ENCODE peak calls at places on chromosome 14, in eight cellular contexts. N is CD8-positive, alpha-beta memory T cell; R is lower lobe of right lung; Y is mammary epithelial cell; W is endodermal cell; L is fibroblast of lung; H is right lobe of liver; T is thoracic aorta. E is an unnamed sample.

GRCh38 chr14:33477752-33478151 is 473.1 kb downstream of the EGLN3 start:
- DNase-seq in N (no peak), H (no peak), Y (no peak), R (no peak), T (no peak), L (peak; percentile 37), W (no peak), E (no peak)

GRCh38 chr14:60241091-60241490 is 7.9 kb upstream of the PPM1A start:
- DNase-seq in Y (no peak), R (no peak), N (no peak), H (no peak), W (no peak), T (no peak), L (no peak), E (no peak)

GRCh38 chr14:88605594-88605993 is 42.8 kb downstream of the ZC3H14 start:
- DNase-seq in R (no peak), Y (no peak), L (no peak), H (no peak), W (no peak), N (no peak), T (no peak), E (no peak)

GRCh38 chr14:70257526-70257925 is 68.8 kb upstream of the SLC8A3 start:
- DNase-seq in H (peak; percentile 54), R (no peak), N (no peak), L (no peak), T (no peak), Y (peak; percentile 28), W (peak; percentile 72), E (no peak)

GRCh38 chr14:55547650-55548315 is 32.2 kb upstream of the KTN1 start:
- DNase-seq in L (no peak), T (no peak), N (no peak), Y (no peak), W (no peak), H (no peak), R (no peak), E (no peak)

GRCh38 chr14:103260629-103261124 is 73.4 kb upstream of the EIF5 start:
- DNase-seq in H (peak; percentile 65), L (peak; percentile 33), N (no peak), R (peak; percentile 59), T (no peak), Y (peak; percentile 92), W (no peak), E (no peak)

GRCh38 chr14:95485222-95485819 is 31.1 kb downstream of the SYNE3 start:
- DNase-seq in L (no peak), H (no peak), N (no peak), R (no peak), T (no peak), W (peak; percentile 66), Y (no peak), E (no peak)

GRCh38 chr14:97477353-97477752 is 680.2 kb downstream of the VRK1 start:
- DNase-seq in L (no peak), R (no peak), W (no peak), H (no peak), T (no peak), N (no peak), Y (no peak), E (no peak)

GRCh38 chr14:79971330-79971729 is 240.0 kb downstream of the DIO2 start:
- DNase-seq in T (no peak), R (no peak), Y (no peak), N (no peak), L (peak; percentile 66), W (no peak), H (no peak), E (no peak)

GRCh38 chr14:81453166-81453766 is 53.1 kb upstream of the STON2 start:
- DNase-seq in L (peak; percentile 53), Y (peak; percentile 48), N (peak; percentile 27), T (no peak), H (peak; percentile 60), W (peak; percentile 85), R (no peak), E (no peak)

GRCh38 chr14:63875311-63875710 is 22.5 kb downstream of the SYNE2 start:
- DNase-seq in W (no peak), N (no peak), H (no peak), L (peak; percentile 82), Y (peak; percentile 60), T (no peak), R (no peak), E (no peak)

GRCh38 chr14:63878052-63878451 is 25.2 kb downstream of the SYNE2 start:
- DNase-seq in H (no peak), N (no peak), Y (no peak), R (no peak), W (no peak), L (no peak), T (no peak), E (no peak)

GRCh38 chr14:63877594-63877993 is 24.8 kb downstream of the SYNE2 start:
- DNase-seq in H (no peak), Y (no peak), R (no peak), L (no peak), T (no peak), N (no peak), W (no peak), E (no peak)

GRCh38 chr14:63878792-63879191 is 26.0 kb downstream of the SYNE2 start:
- DNase-seq in L (no peak), Y (no peak), R (no peak), W (no peak), N (no peak), H (no peak), T (no peak), E (no peak)

GRCh38 chr14:63874223-63874622 is 21.4 kb downstream of the SYNE2 start:
- DNase-seq in T (no peak), R (no peak), H (no peak), Y (no peak), L (no peak), W (no peak), N (no peak), E (no peak)
- H3K4me1 ChIP-seq in T (peaks cover 41% of the 10 kb centered on the region), R (peaks cover 46% of the 10 kb centered on the region), H (no peaks in the 10 kb centered on the region), Y (peaks cover 22% of the 10 kb centered on the region), L (peaks cover 5% of the 10 kb centered on the region), W (peaks cover 3% of the 10 kb centered on the region), N (peaks cover 26% of the 10 kb centered on the region), E (peaks cover 54% of the 10 kb centered on the region)

DNA sequence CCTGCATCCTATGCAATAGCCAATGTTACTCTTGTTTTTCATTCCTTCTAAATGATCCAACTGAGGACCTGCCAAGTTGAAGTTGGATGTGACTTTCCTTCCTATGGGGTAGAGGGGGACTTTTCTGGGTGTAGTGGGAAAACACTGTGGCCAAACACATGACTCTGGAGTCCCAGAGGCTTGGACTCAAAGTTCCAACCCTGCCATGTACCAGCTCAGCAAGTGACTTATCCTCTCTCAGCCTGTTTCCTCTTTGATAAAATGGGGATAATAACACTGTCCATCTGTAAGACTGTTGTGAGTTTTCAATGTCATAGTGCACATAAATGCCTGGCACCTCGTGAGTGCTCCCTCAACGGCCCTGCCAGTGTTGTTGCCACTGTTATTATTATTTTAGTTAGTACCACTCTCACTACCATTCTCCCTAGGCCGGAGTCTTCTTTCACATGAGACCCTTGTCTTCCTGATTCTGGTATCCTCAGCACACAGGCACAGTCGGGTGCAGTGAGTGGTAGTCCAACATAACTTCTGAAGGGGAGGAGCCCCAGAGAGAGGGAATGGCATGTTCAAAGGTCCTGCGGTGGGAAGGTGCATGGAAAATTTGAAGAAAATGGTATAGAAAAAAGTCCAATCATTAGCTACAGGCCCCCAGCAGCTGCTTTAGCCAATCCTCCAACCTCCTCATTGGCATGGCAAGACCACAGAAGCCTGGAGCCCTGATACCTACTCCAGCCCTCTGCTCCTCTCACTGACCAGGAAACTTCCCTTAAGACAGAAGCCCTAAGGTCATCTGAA is 96.8 kb downstream of the ZFP36L1 start:
- DNase-seq in W (peak; percentile 3), L (no peak), T (no peak), R (no peak), H (peak; percentile 30), Y (no peak), N (no peak), E (no peak)
- H3K27ac ChIP-seq in W (no peak overlapping the region), L (peak overlapping the region; percentile 72), T (peak overlapping the region; percentile 27), R (no peak overlapping the region), H (no peak overlapping the region), Y (peak overlapping the region; percentile 89), N (no peak overlapping the region), E (peak overlapping the region; percentile 73)

DNA sequence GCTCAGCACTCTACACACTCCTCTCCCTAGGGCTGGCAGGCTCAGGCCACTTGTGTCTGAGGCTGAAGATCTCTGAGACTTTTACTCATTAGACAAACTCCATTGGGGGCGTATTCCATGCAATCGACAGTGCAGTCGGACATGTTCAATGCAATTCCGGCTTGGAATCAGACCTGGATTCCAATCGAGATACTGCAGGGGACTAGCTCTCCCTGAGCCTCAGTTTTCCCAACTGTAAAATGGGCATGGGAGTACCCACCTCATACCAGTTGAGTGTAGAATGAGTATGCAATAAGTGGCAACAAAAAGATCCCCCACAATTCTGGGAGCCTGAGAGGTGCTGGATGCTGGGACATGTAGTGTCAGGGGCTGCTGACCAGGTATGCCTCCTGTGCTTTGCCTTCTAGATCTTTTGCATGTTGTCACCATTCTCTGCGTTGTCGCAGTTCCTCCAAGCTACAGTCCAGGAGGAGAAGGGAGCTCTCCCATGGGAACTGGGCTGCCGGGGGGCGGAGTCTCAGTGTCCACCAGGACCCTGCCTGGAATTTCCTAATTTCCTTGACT is 8.3 kb downstream of the TTC6 start:
- DNase-seq in T (no peak), N (no peak), R (no peak), W (no peak), L (no peak), Y (no peak), H (no peak), E (no peak)
- H3K27me3 ChIP-seq in T (peaks cover 25% of the 10 kb centered on the region), N (peaks cover 25% of the 10 kb centered on the region), R (peaks cover 54% of the 10 kb centered on the region), W (peaks cover 89% of the 10 kb centered on the region), L (peaks cover 64% of the 10 kb centered on the region), Y (peaks cover 48% of the 10 kb centered on the region), H (no peaks in the 10 kb centered on the region), E (peaks cover 21% of the 10 kb centered on the region)

DNA sequence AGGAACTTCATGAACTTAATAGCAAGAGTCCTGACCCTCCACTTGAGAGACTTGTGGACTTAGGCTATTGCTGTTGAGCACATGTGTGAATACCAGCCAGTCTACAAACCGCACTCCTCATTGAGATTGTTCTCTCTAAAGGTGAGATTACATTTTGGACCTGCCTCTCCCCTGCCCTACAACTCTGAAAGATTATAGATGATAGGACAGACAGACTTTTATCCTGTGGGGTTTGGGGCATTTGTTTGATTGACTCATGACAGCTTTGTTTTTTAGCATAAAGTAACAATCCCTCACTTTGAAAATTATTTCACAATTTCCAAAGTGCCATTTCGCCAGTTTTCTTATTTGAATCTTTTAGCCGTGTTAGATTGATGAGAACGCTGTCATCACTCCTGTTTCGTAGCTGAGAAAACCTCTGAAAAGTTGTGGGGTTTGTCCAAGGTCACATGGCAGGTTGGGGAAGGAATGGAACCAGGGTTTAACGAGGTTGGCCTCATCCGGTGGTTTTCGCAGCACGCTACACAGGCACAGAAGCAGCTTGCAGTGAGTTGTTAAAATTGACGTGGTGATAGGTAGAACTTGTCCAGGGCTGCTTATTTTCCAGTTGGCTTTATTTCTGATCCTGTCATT is 836 bp downstream of the EVL start:
- DNase-seq in N (peak; percentile 87), T (no peak), W (no peak), L (no peak), Y (no peak), R (no peak), H (no peak), E (no peak)
- H3K4me1 ChIP-seq in N (peaks cover 69% of the 10 kb centered on the region), T (no peaks in the 10 kb centered on the region), W (no peaks in the 10 kb centered on the region), L (peaks cover 2% of the 10 kb centered on the region), Y (peaks cover 16% of the 10 kb centered on the region), R (peaks cover 40% of the 10 kb centered on the region), H (no peaks in the 10 kb centered on the region), E (no peaks in the 10 kb centered on the region)

E was measured in ascending aorta.